ENCODE peak calls at places on chromosomes 6 and 20, in seven cellular contexts. B, G, K, H, P, U and Z are unnamed samples.

GRCh38 chr6:79145301-79145700 is 67.2 kb upstream of the PHIP start:
- DNase-seq in B (no peak), G (no peak), K (no peak), H (no peak), P (no peak), U (no peak), Z (no peak)

GRCh38 chr20:381581-382290 is 1.2 kb downstream of the TRIB3 start:
- DNase-seq in B (peak), G (peak), K (peak), H (peak), P (peak), U (peak), Z (peak)

GRCh38 chr6:129686941-129687627 is 22.9 kb downstream of the ARHGAP18 start:
- DNase-seq in B (no peak), G (no peak), K (peak), H (peak), P (peak), U (no peak), Z (no peak)

GRCh38 chr20:63547484-63548480 is at the start of gene SRMS:
- DNase-seq in B (peak), G (no peak), K (no peak), H (no peak), P (no peak), U (no peak), Z (no peak)

GRCh38 chr20:47165376-47165865 is 191.1 kb downstream of the ZMYND8 start:
- DNase-seq in B (no peak), G (peak), K (no peak), H (no peak), P (no peak), U (no peak), Z (no peak)

GRCh38 chr6:2576499-2576898 is 174.2 kb downstream of the MYLK4 start:
- DNase-seq in B (no peak), G (peak), K (no peak), H (no peak), P (no peak), U (no peak), Z (no peak)

GRCh38 chr20:20491110-20491783 is 123.3 kb downstream of the INSM1 start:
- DNase-seq in B (peak), G (no peak), K (peak), H (peak), P (peak), U (no peak), Z (no peak)

GRCh38 chr20:7879883-7880282 is 60.4 kb downstream of the HAO1 start:
- DNase-seq in B (peak), G (peak), K (no peak), H (peak), P (peak), U (peak), Z (no peak)

GRCh38 chr20:20736303-20736702 is 23.9 kb upstream of the RALGAPA2 start:
- DNase-seq in B (no peak), G (no peak), K (no peak), H (no peak), P (no peak), U (no peak), Z (no peak)

GRCh38 chr20:33653218-33653899 is 8.8 kb upstream of the C20orf144 start:
- DNase-seq in B (peak), G (peak), K (peak), H (peak), P (no peak), U (peak), Z (no peak)

GRCh38 chr6:130020106-130020851 is 1.9 kb downstream of the L3MBTL3 start:
- DNase-seq in B (no peak), G (no peak), K (no peak), H (peak), P (no peak), U (peak), Z (no peak)

GRCh38 chr6:7106752-7107577 is 796 bp upstream of the RREB1 start:
- DNase-seq in B (peak), G (no peak), K (no peak), H (peak), P (no peak), U (peak), Z (no peak)

GRCh38 chr6:88220493-88220892 is 54.3 kb upstream of the CNR1 start:
- DNase-seq in B (peak), G (peak), K (peak), H (peak), P (peak), U (peak), Z (no peak)

GRCh38 chr20:49043000-49043399 is 3.1 kb upstream of the CSE1L start:
- DNase-seq in B (no peak), G (no peak), K (no peak), H (no peak), P (no peak), U (no peak), Z (no peak)

GRCh38 chr6:10099648-10100047 is 315.2 kb downstream of the TFAP2A start:
- DNase-seq in B (peak), G (no peak), K (no peak), H (no peak), P (no peak), U (no peak), Z (no peak)

GRCh38 chr6:34132486-34133185 is 13.3 kb downstream of the GRM4 start:
- DNase-seq in B (peak), G (peak), K (peak), H (peak), P (peak), U (peak), Z (no peak)

GRCh38 chr6:2410982-2411381 is 165.6 kb upstream of the GMDS start:
- DNase-seq in B (no peak), G (no peak), K (no peak), H (no peak), P (no peak), U (no peak), Z (no peak)

GRCh38 chr6:151240036-151240685 is 394 bp downstream of the AKAP12 start:
- DNase-seq in B (peak), G (no peak), K (peak), H (peak), P (peak), U (peak), Z (peak)

GRCh38 chr6:119880840-119881239 is 531.3 kb upstream of the MAN1A1 start:
- DNase-seq in B (peak), G (no peak), K (no peak), H (no peak), P (no peak), U (no peak), Z (no peak)

GRCh38 chr20:36238760-36239159 is 2.5 kb downstream of the AAR2 start:
- DNase-seq in B (peak), G (no peak), K (no peak), H (no peak), P (no peak), U (no peak), Z (no peak)
- H3K27ac ChIP-seq in B (no peak), G (no peak), K (no peak), H (no peak), P (no peak), U (no peak), Z (no peak)

GRCh38 chr6:53426544-53427270 is 78.0 kb upstream of the ELOVL5 start:
- DNase-seq in B (peak), G (no peak), K (no peak), H (no peak), P (no peak), U (no peak), Z (no peak)
- H2AFZ ChIP-seq in B (no peak), G (no peak), K (no peak), H (no peak), P (no peak), U (no peak), Z (no peak)

GRCh38 chr6:108168026-108168463 is 2.2 kb downstream of the NR2E1 start:
- DNase-seq in B (no peak), G (no peak), K (no peak), H (no peak), P (no peak), U (no peak), Z (no peak)

GRCh38 chr6:108167449-108167903 is 1.7 kb downstream of the NR2E1 start:
- DNase-seq in B (no peak), G (no peak), K (no peak), H (no peak), P (no peak), U (no peak), Z (no peak)

GRCh38 chr6:108169801-108170606 is 4.2 kb downstream of the NR2E1 start:
- DNase-seq in B (no peak), G (no peak), K (no peak), H (no peak), P (no peak), U (no peak), Z (no peak)

GRCh38 chr6:108168980-108169800 is 3.4 kb downstream of the NR2E1 start:
- DNase-seq in B (no peak), G (no peak), K (no peak), H (peak), P (no peak), U (no peak), Z (no peak)

GRCh38 chr6:108168501-108168979 is 2.7 kb downstream of the NR2E1 start:
- DNase-seq in B (no peak), G (peak), K (peak), H (peak), P (peak), U (peak), Z (no peak)
- TF ChIP-seq EZH2 in B (no peak), G (no peak), K (no peak), H (peak), P (peak), U (no peak), Z (no peak)

GRCh38 chr6:32397252-32397920 is 9.6 kb downstream of the BTNL2 start:
- DNase-seq in B (no peak), G (no peak), K (peak), H (peak), P (no peak), U (no peak), Z (no peak)
- H3K27ac ChIP-seq in B (no peak), G (no peak), K (no peak), H (no peak), P (no peak), U (peak), Z (no peak)

DNA sequence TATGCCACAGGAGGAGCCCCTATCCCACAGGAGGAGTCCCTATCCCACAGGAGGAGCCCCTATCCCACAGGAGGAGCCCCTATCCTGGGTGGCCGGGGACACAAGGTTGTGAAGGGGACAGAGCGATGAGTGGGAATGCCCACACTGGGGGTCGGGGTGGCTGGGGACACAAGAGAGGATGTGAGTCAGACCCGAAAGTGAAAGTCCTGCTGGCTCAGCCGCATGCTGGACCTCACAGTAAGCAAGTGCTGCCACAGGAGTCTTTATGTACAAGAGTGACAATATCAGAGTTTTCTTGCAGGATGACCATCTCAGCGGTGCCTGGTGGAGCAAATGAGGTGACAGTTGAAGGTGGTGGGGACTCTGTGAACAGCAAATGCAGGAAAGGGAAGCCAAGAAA is 93.7 kb downstream of the PSMB1 start:
- DNase-seq in B (peak), G (no peak), K (peak), H (peak), P (peak), U (no peak), Z (no peak)
- H2AFZ ChIP-seq in B (peak), G (no peak), K (no peak), H (peak), P (peak), U (no peak), Z (no peak)

GRCh38 chr20:56974499-56975250 is 291.8 kb downstream of the BMP7 start:
- DNase-seq in B (peak), G (peak), K (peak), H (peak), P (peak), U (peak), Z (peak)
- TF ChIP-seq EZH2 in B (no peak), G (no peak), K (no peak), H (no peak), P (no peak), U (no peak), Z (no peak)

GRCh38 chr20:42775037-42775436 is 414.7 kb downstream of the PTPRT start:
- DNase-seq in B (no peak), G (no peak), K (no peak), H (no peak), P (no peak), U (no peak), Z (no peak)

GRCh38 chr20:42775866-42776265 is 413.8 kb downstream of the PTPRT start:
- DNase-seq in B (no peak), G (no peak), K (no peak), H (no peak), P (no peak), U (no peak), Z (no peak)

DNA sequence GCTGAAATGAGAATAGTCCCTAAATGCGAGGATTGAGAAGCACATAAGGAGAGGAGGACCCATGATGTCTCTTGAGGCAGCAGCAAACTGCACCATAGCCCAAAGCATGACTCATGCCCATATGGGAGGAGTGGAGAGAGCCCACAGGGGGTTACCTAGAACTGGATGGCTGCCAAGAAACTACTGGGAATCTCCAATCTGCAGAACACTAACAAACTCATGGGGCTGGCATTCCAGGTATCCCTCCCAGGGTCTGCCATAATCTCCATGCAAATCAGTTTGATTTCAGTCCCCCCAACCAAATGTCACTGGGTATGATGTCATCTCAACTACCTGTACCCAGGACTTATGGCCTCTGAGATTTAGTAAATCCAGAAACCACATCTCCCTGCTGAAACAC is 410.5 kb downstream of the PTPRT start:
- DNase-seq in B (no peak), G (no peak), K (no peak), H (no peak), P (no peak), U (peak), Z (no peak)
- H3K27ac ChIP-seq in B (no peak), G (no peak), K (no peak), H (no peak), P (no peak), U (no peak), Z (no peak)